ENCODE peak calls at places on chromosomes 4 and X, in five cellular contexts. K is spleen, Q is GM23248, L is small intestine, G is heart left ventricle. H is an unnamed sample.

GRCh38 chr4:182219400-182219799 is 23.8 kb upstream of the TENM3 start:
- DNase-seq in K (no peak), Q (no peak), L (no peak), G (no peak), H (no peak)

GRCh38 chr4:44674471-44674870 is 3.7 kb upstream of the GUF1 start:
- DNase-seq in K (no peak), Q (peak; percentile 16), G (no peak), L (no peak), H (no peak)

GRCh38 chr4:148901075-148901705 is 459.0 kb upstream of the NR3C2 start:
- DNase-seq in K (no peak), G (no peak), L (no peak), Q (no peak), H (no peak)

GRCh38 chrX:53095796-53096195 is 1.9 kb downstream of the KANTR start:
- DNase-seq in K (no peak), Q (no peak), G (no peak), L (no peak), H (no peak)

GRCh38 chrX:124736553-124737240 is 390.3 kb downstream of the SH2D1A start:
- DNase-seq in K (peak; percentile 79), L (no peak), G (no peak), Q (no peak), H (no peak)

GRCh38 chr4:158915683-158916241 is 146.9 kb downstream of the FNIP2 start:
- DNase-seq in Q (no peak), L (no peak), G (no peak), K (no peak), H (no peak)

GRCh38 chr4:3342182-3342854 is 49.5 kb downstream of the RGS12 start:
- DNase-seq in L (no peak), Q (peak; percentile 64), K (no peak), G (peak; percentile 6), H (no peak)

GRCh38 chr4:85831647-85832046 is 356.7 kb downstream of the ARHGAP24 start:
- DNase-seq in G (no peak), L (no peak), K (no peak), Q (no peak), H (no peak)

GRCh38 chr4:47032405-47033106 is 1.2 kb downstream of the GABRB1 start:
- DNase-seq in Q (peak; percentile 39), L (peak; percentile 52), G (peak; percentile 52), K (peak; percentile 73), H (no peak)

GRCh38 chr4:27702710-27703431 is 842.2 kb downstream of the STIM2 start:
- DNase-seq in Q (peak; percentile 3), G (no peak), K (no peak), L (no peak), H (no peak)

DNA sequence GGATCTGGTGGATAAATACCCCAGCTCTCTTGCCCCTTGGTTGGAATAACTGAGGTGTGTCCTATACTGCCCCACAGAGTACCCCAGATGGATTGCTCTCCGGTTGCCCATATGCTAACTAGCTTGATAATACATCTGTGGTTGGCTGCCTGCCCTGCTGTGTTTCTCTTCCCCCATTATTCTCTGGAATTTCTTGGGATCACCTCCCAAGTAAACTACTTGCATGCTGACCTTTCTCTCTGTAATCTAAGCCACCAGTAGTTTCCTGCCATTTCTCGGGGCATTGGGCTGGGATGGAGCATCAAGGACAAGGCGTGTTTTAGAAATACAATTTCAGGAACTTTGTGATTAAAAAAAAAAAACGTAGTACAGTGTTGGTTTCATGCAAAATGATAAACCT is 25.2 kb downstream of the PPP1R2C start:
- DNase-seq in Q (no peak), L (no peak), G (no peak), K (no peak), H (no peak)
- H3K27ac ChIP-seq in Q (no peak overlapping the region), L (no peak overlapping the region), G (no peak overlapping the region), K (no peak overlapping the region), H (no peak overlapping the region)

GRCh38 chr4:173248690-173249089 is 80.1 kb downstream of the GALNT7 start:
- DNase-seq in G (no peak), Q (no peak), K (no peak), L (no peak), H (no peak)

GRCh38 chr4:173247316-173247715 is 78.7 kb downstream of the GALNT7 start:
- DNase-seq in L (no peak), Q (no peak), K (no peak), G (no peak), H (no peak)

GRCh38 chr4:173243321-173243720 is 74.7 kb downstream of the GALNT7 start:
- DNase-seq in G (no peak), Q (peak; percentile 85), K (no peak), L (peak; percentile 28), H (peak; percentile 7)

GRCh38 chr4:173243917-173244658 is 75.5 kb downstream of the GALNT7 start:
- DNase-seq in L (no peak), K (no peak), G (no peak), Q (no peak), H (no peak)

DNA sequence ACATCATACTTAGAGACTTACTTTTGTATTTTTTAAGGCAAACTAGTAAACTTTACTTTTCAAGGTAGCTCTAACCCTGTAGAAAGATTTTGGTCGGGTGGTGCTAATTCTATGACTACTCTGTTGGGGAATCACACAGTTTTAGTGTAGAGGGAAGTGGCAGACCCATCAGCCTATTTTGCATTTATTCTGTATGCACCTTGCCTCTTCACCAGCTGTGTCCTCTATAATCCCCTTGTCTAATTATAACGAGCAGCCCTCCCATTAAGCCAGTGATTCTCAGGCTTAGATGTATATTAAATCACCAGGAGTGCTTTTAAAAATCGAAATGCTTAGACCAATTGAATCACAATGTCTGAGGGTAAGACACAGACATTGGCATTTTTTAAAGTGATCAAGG is 78.1 kb downstream of the GALNT7 start:
- DNase-seq in K (no peak), L (no peak), Q (no peak), G (no peak), H (no peak)
- H3K27ac ChIP-seq in K (no peak overlapping the region), L (no peak overlapping the region), Q (no peak overlapping the region), G (no peak overlapping the region), H (no peak overlapping the region)

DNA sequence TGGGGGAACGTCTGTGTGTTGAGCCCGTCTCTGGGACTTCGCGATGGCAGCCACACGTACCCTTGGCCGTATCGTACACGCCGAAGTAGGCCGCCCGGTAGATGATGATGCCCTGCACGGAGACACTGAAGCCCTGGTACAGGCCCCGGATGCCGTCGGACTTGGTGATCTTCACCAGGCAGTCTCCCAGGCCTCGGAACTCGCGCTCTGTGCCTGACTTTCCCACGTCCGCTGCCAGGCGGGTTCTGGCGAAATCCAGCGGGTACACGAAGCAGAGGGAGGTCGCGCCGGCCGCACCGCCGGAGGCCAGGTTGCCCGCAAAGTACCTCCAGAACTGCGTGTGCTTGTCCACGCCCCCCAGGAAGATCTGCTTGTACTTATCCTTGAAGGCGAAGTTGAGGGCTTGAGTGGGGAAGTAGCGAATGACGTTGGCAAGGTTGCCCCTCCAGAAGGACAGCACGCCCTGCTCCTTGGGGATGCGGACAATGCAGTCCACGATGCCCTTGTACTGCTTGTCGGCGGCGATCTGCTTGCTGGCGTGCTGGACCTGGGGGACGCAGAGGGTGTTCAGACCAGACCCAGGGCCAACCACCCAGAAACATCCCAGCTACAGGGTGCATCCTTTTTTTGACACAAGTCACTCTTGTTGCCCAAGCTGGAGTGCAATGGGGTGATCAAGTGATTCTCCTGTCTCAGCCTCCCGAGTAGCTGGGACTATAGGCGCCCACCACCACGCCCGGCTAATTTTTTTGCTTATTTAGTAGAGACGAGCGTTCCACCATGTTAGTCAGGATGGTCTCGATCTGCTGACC is 2.5 kb downstream of the SLC25A6 start:
- DNase-seq in G (peak; percentile 17), L (no peak), K (peak; percentile 81), Q (no peak), H (peak; percentile 17)
- H3K27ac ChIP-seq in G (no peak overlapping the region), L (no peak overlapping the region), K (no peak overlapping the region), Q (no peak overlapping the region), H (no peak overlapping the region)

GRCh38 chrX:65671966-65672365 is 4.5 kb downstream of the MSN start:
- DNase-seq in Q (no peak), L (no peak), K (no peak), G (no peak), H (no peak)
- H3K27ac ChIP-seq in Q (peak overlapping the region; percentile 86), L (peak overlapping the region; percentile 54), K (peak overlapping the region; percentile 67), G (peak overlapping the region; percentile 84), H (peak overlapping the region; percentile 96)

DNA sequence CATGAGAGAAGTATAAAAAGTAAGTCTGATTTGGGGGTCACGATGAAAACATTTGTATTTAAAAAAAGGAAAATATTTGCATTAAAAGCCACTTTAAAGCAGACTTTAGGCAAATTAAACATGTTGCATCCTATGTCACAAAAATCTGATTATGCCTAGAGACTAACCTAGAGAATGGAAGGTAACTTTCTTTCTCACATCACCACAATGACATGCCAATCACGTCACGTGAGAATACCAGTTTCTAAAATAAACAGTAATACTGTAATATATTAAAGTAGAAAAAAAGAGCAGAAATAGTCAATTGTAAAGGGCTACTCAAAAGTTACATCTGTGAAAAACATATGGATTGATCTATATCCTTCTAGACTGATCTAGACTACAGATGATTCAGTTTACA is 3.3 kb downstream of the CHIC2 start:
- DNase-seq in K (no peak), L (no peak), Q (no peak), G (no peak), H (no peak)
- H3K27ac ChIP-seq in K (no peak overlapping the region), L (no peak overlapping the region), Q (no peak overlapping the region), G (no peak overlapping the region), H (no peak overlapping the region)

DNA sequence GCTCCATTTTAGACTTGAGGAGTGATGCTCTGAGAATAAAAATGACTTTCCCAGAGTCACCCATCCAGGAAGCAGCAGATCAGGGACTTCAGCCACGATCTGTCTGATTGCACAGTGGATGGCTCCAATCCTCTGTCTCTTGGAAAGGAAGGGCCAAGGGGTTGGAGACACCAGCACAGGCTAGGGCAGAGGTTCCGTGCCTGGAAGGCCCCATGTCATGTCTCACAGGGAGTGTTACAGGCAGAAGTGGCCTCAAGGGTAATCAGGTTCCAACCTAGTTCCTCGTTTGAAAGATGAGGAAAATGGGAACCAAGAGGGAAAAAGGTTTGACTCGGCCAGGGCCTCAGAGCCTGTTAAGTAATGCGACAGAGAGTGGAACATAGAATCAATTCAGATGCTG is 160.0 kb downstream of the EFNB1 start:
- DNase-seq in Q (no peak), L (no peak), K (no peak), G (no peak), H (no peak)
- H3K27ac ChIP-seq in Q (no peak overlapping the region), L (no peak overlapping the region), K (no peak overlapping the region), G (no peak overlapping the region), H (no peak overlapping the region)

DNA sequence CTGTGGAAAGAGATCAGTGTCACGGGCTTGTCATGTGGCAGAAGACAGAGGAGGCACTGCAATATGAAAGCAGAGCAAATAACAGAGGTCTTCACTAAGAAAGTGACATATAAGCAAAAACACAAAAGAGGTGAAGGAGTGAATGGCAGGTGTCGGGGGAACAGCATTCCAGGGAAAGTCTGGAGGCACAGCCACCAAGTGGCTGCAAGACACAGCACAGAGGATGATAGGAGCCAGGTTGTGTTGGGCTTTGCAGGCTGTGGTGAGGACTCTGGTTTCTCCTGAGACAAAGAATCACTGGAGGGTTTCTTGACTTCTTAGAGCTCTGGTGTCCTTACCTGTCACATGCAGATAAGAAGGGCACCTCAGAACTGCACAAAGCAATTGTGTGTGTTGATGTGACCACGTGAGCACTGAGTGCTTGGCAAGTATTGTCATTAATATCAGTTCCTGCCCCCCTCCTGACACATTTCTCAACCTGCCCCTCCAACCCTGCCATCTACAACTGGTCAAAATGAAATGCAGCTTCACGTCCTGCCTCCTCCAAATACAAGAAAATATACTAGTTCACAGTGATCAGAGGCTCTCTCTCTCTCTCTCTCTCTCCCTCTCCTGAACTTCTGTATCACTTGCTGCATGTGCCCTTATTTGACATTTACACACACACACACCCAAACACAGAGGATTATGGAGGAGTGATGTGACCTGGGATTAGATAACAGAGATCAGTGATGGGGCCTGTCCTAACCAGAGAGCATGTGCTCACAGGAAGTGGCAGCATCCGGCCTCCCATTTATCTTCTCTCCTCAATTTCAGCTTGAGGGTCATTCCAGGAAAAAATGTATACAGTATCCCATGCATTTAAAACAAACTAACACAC is 143.2 kb downstream of the TSPAN5 start:
- DNase-seq in G (no peak), L (no peak), K (no peak), Q (peak; percentile 37), H (no peak)
- H3K27ac ChIP-seq in G (no peak overlapping the region), L (no peak overlapping the region), K (no peak overlapping the region), Q (peak overlapping the region; percentile 91), H (no peak overlapping the region)

H was measured in gastrocnemius medialis.